ENCODE peak calls at places on chromosomes 2 and 18, in nine cellular contexts. F is fibroblast of mammary gland, N is fibroblast of lung, W is lower leg skin, X is ascending aorta, Y is astrocyte of the cerebellum, Q is fibroblast of the aortic adventitia, C is ovary, U is cardiac fibroblast. K is an unnamed sample.

GRCh38 chr2:233814063-233814435 is 35.9 kb downstream of the MROH2A start:
- DNase-seq in Y (no peak), X (no peak), N (no peak), C (no peak), W (no peak), Q (peak; percentile 14), F (peak; percentile 20), U (no peak), K (no peak)

GRCh38 chr2:233997726-233998125 is 52.8 kb upstream of the SPP2 start:
- DNase-seq in N (no peak), X (no peak), F (no peak), C (no peak), Y (no peak), U (no peak), Q (no peak), W (no peak), K (no peak)

GRCh38 chr18:45402485-45403056 is 212.7 kb upstream of the SLC14A2 start:
- DNase-seq in U (no peak), X (no peak), W (no peak), F (peak; percentile 91), N (peak; percentile 92), C (no peak), Y (peak; percentile 8), Q (peak; percentile 37), K (no peak)

GRCh38 chr2:233130481-233130970 is 70.4 kb downstream of the INPP5D start:
- DNase-seq in N (no peak), Y (no peak), Q (no peak), C (no peak), X (no peak), W (no peak), F (no peak), U (no peak), K (no peak)

GRCh38 chr2:56127013-56127772 is 56.6 kb upstream of the CCDC85A start:
- DNase-seq in C (no peak), X (no peak), Q (no peak), W (no peak), Y (no peak), U (no peak), F (no peak), N (no peak), K (no peak)

GRCh38 chr18:46677609-46678470 is 20.8 kb upstream of the LOXHD1 start:
- DNase-seq in Q (no peak), F (peak; percentile 37), X (no peak), N (peak; percentile 20), C (no peak), W (no peak), Y (no peak), U (peak; percentile 3), K (peak; percentile 3)

GRCh38 chr2:38092196-38092902 is 16.4 kb upstream of the CYP1B1 start:
- DNase-seq in X (no peak), N (peak; percentile 71), W (peak; percentile 71), U (peak; percentile 88), Y (peak; percentile 75), F (peak; percentile 96), Q (peak; percentile 98), C (peak; percentile 70), K (no peak)

GRCh38 chr2:168961450-168962229 is 60.5 kb downstream of the G6PC2 start:
- DNase-seq in C (no peak), N (peak; percentile 63), W (peak; percentile 37), Y (peak; percentile 63), F (peak; percentile 81), U (peak; percentile 92), X (no peak), Q (peak; percentile 85), K (peak; percentile 61)

GRCh38 chr18:63365909-63366269 is 1.1 kb downstream of the KDSR start:
- DNase-seq in Q (peak; percentile 23), Y (no peak), U (peak; percentile 17), F (no peak), X (no peak), W (no peak), C (no peak), N (no peak), K (no peak)

GRCh38 chr18:41128545-41128944 is 826.5 kb upstream of the PIK3C3 start:
- DNase-seq in C (no peak), X (no peak), N (peak; percentile 67), U (peak; percentile 20), W (no peak), F (peak; percentile 67), Q (no peak), Y (no peak), K (no peak)

DNA sequence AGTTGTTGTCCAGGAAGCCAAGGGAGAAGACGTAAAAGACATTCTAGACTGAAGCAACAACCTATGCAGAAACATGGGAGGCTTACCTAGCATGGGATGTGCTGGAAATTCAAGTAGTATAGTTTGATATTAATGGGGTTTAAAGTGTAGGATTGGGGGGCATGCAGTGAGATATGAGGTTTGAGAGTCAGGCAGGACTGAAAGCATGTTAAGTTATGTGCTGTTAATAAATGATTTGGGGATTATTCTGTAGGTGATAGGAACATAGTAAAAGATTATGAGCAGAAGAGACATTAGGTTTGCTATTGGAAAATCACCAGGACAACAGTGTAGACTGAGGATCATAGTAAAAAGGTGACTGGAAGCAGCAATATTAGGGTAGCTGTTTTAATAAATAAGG is 3.2 kb downstream of the EHBP1 start:
- DNase-seq in Q (no peak), F (no peak), U (no peak), C (no peak), X (no peak), Y (no peak), W (no peak), N (no peak), K (no peak)
- H3K4me3 ChIP-seq in Q (peak overlapping the region; percentile 82), F (peak overlapping the region; percentile 85), U (no peak overlapping the region), C (peak overlapping the region; percentile 98), X (peak overlapping the region; percentile 1), Y (peak overlapping the region; percentile 82), W (no peak overlapping the region), N (peak overlapping the region; percentile 78), K (peak overlapping the region; percentile 83)

DNA sequence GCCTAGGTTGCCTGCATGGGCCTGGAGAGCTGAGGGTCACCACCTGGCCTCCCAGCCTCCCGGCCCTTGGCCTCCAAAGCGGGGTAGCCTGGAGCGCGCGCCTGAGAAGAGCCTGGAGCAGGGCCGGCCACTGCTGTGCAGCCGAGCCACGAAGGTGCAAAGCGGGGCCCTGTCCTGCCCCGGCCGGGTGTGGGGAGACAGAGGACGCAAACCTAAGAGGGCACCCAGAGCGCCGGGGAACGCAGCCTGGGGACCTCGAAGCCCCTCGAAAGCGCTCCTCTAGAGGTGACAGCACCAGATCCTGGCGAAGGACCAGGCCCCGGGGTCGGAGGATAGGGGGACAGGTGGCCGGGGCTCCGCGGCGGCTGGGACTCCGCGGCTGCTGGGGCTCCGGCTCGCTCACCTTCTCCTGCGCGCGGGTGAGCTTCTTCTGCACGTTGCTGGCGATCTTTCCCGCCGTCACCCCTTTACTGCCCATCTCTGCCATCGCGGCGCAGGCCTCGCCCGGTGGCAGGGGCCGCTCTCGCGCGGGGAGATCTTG is 427 bp downstream of the BIN1 start:
- DNase-seq in C (no peak), Q (peak; percentile 25), W (peak; percentile 15), N (peak; percentile 36), Y (no peak), F (no peak), U (no peak), X (no peak), K (no peak)
- H3K4me3 ChIP-seq in C (peak overlapping the region; percentile 51), Q (peak overlapping the region; percentile 91), W (peak overlapping the region; percentile 69), N (peak overlapping the region; percentile 89), Y (peak overlapping the region; percentile 82), F (peak overlapping the region; percentile 77), U (peak overlapping the region; percentile 80), X (peak overlapping the region; percentile 78), K (peak overlapping the region; percentile 92)

GRCh38 chr2:196155597-196155996 is 15.8 kb downstream of the STK17B start:
- DNase-seq in U (no peak), Y (no peak), C (no peak), N (no peak), Q (no peak), F (no peak), W (no peak), X (no peak), K (no peak)

GRCh38 chr2:196160101-196160500 is 11.3 kb downstream of the STK17B start:
- DNase-seq in U (peak; percentile 93), C (no peak), W (peak; percentile 61), X (no peak), Y (peak; percentile 91), N (peak; percentile 95), Q (peak; percentile 90), F (peak; percentile 91), K (peak; percentile 72)

GRCh38 chr2:196162586-196163180 is 8.7 kb downstream of the STK17B start:
- DNase-seq in X (no peak), C (no peak), W (no peak), U (no peak), Y (no peak), F (no peak), N (no peak), Q (no peak), K (no peak)

GRCh38 chr2:196160966-196161365 is 10.4 kb downstream of the STK17B start:
- DNase-seq in W (no peak), U (no peak), C (no peak), X (no peak), F (no peak), N (no peak), Y (no peak), Q (no peak), K (no peak)

GRCh38 chr2:196159223-196159892 is 12.0 kb downstream of the STK17B start:
- DNase-seq in N (no peak), C (no peak), X (no peak), Y (no peak), F (no peak), W (no peak), U (no peak), Q (no peak), K (no peak)
- H3K4me3 ChIP-seq in N (no peak overlapping the region), C (no peak overlapping the region), X (no peak overlapping the region), Y (no peak overlapping the region), F (no peak overlapping the region), W (no peak overlapping the region), U (no peak overlapping the region), Q (no peak overlapping the region), K (no peak overlapping the region)

GRCh38 chr2:63856302-63856600 is 14.6 kb downstream of the UGP2 start:
- DNase-seq in W (no peak), F (no peak), Q (no peak), U (no peak), Y (no peak), C (no peak), X (no peak), N (no peak), K (no peak)
- H3K4me3 ChIP-seq in W (no peak overlapping the region), F (no peak overlapping the region), Q (no peak overlapping the region), U (no peak overlapping the region), Y (no peak overlapping the region), C (no peak overlapping the region), X (no peak overlapping the region), N (no peak overlapping the region), K (no peak overlapping the region)